ENCODE peak calls at places on chromosomes 4 and X, in five cellular contexts. A is ovary, Y is OCI-LY7, H is HEK293T, B is LoVo. U is an unnamed sample.

GRCh38 chr4:788636-789297 is 37.2 kb downstream of the CPLX1 start:
- DNase-seq in A (peak; percentile 70), Y (no peak), B (no peak), H (no peak), U (no peak)

GRCh38 chr4:159097144-159097543 is 5.7 kb upstream of the RAPGEF2 start:
- DNase-seq in A (no peak), H (no peak), B (no peak), Y (no peak), U (no peak)

GRCh38 chr4:123596805-123597204 is 200.2 kb downstream of the SPRY1 start:
- DNase-seq in A (no peak), H (no peak), B (no peak), Y (no peak), U (no peak)

GRCh38 chr4:51858605-51859211 is 15.8 kb downstream of the DCUN1D4 start:
- DNase-seq in A (no peak), H (no peak), Y (no peak), B (peak; percentile 60), U (no peak)

GRCh38 chrX:5959286-5959685 is 269.4 kb downstream of the NLGN4X start:
- DNase-seq in Y (no peak), B (no peak), A (no peak), H (no peak), U (no peak)

GRCh38 chr4:140472156-140472555 is 25.9 kb downstream of the MGAT4D start:
- DNase-seq in Y (no peak), H (no peak), A (no peak), B (no peak), U (no peak)

GRCh38 chr4:189162073-189162789 is 778.4 kb upstream of the FRG1 start:
- DNase-seq in Y (no peak), A (no peak), B (no peak), H (no peak), U (no peak)

GRCh38 chr4:90113881-90114457 is 13.2 kb upstream of the CCSER1 start:
- DNase-seq in B (no peak), A (no peak), Y (no peak), H (no peak), U (no peak)

GRCh38 chr4:150244600-150244999 is 166.4 kb downstream of the DCLK2 start:
- DNase-seq in H (peak; percentile 53), B (peak; percentile 58), A (no peak), Y (no peak), U (no peak)

GRCh38 chrX:150212672-150213480 is 150.2 kb upstream of the MAMLD1 start:
- DNase-seq in B (no peak), H (no peak), A (no peak), Y (no peak), U (peak; percentile 49)

GRCh38 chr4:142404191-142404611 is 441.9 kb downstream of the INPP4B start:
- DNase-seq in A (no peak), H (no peak), B (no peak), Y (no peak), U (no peak)

GRCh38 chr4:154936873-154937272 is 155.8 kb downstream of the RBM46 start:
- DNase-seq in B (no peak), H (no peak), Y (no peak), A (no peak), U (no peak)

GRCh38 chr4:176323511-176324160 is 3.9 kb downstream of the SPCS3 start:
- DNase-seq in A (no peak), H (no peak), Y (no peak), B (no peak), U (no peak)

GRCh38 chrX:108735680-108736508 is 469 bp downstream of the IRS4 start:
- DNase-seq in H (no peak), A (peak; percentile 36), B (no peak), Y (no peak), U (no peak)

U was measured in Karpas-422.